ENCODE peak calls at places on chromosomes 1 and 21, in seven cellular contexts. X, A, V, P, H, T and W are unnamed samples.
A peak's percentile ranks its signal among the peaks of the same experiment; 100 is the strongest.

GRCh38 chr1:116825400-116825734 is 71.1 kb downstream of the CD2 start:
- DNase-seq in X (no peak), A (no peak), V (no peak), P (no peak), H (no peak), T (no peak), W (no peak)

GRCh38 chr1:65998763-65999583 is 206.3 kb downstream of the PDE4B start:
- DNase-seq in X (no peak), A (no peak), V (no peak), P (no peak), H (no peak), T (no peak), W (no peak)

GRCh38 chr1:62908168-62908567 is 124.2 kb downstream of the ATG4C start:
- DNase-seq in X (no peak), A (no peak), V (no peak), P (no peak), H (no peak), T (no peak), W (no peak)

GRCh38 chr1:39542924-39543323 is 33.7 kb downstream of the PABPC4 start:
- DNase-seq in X (no peak), A (no peak), V (no peak), P (no peak), H (no peak), T (no peak), W (no peak)

GRCh38 chr1:233523047-233523446 is 90.9 kb upstream of the KCNK1 start:
- DNase-seq in X (no peak), A (no peak), V (no peak), P (no peak), H (no peak), T (no peak), W (no peak)

GRCh38 chr21:44485254-44485793 is 30.0 kb downstream of the LRRC3 start:
- DNase-seq in X (no peak), A (no peak), V (peak; percentile 17), P (no peak), H (no peak), T (no peak), W (peak; percentile 65)

GRCh38 chr1:30272288-30273020 is 450.9 kb downstream of the MATN1 start:
- DNase-seq in X (no peak), A (no peak), V (no peak), P (no peak), H (no peak), T (no peak), W (no peak)

GRCh38 chr1:6041432-6042062 is 4.1 kb upstream of the KCNAB2 start:
- DNase-seq in X (peak; percentile 67), A (peak; percentile 63), V (no peak), P (no peak), H (no peak), T (no peak), W (peak; percentile 39)

GRCh38 chr1:16183765-16184556 is 28.1 kb upstream of the EPHA2 start:
- DNase-seq in X (no peak), A (no peak), V (no peak), P (no peak), H (no peak), T (peak; percentile 65), W (no peak)

GRCh38 chr1:108816049-108816882 is 40.6 kb downstream of the AKNAD1 start:
- DNase-seq in X (peak; percentile 72), A (peak; percentile 44), V (peak; percentile 98), P (peak; percentile 91), H (peak; percentile 88), T (no peak), W (no peak)

GRCh38 chr1:203328714-203329122 is 22.2 kb downstream of the FMOD start:
- DNase-seq in X (peak; percentile 92), A (peak; percentile 21), V (no peak), P (peak; percentile 57), H (no peak), T (peak; percentile 67), W (no peak)
- TF ChIP-seq CTCF in X (no peak), A (no peak), V (no peak), P (no peak), H (no peak), T (no peak), W (no peak)

DNA sequence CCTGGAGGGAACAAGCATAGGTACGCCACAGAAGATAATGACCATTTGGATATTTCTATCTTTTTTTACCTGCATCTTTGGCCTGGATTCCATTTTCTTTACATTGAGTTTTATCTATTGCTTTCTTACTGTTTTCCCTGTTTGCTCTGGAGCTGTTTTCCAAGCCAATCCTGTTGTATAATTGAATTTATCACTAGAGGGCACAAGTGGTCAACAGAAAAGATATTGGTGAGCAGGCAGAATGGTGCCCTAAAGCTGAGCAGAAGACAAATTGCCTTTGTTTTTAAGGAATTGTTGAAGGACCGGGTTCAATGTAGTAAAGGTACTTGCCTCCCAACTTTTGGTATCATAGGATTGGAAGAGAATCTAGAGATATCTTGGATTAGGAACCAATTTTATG is 152.8 kb downstream of the PPP1R12B start:
- DNase-seq in X (no peak), A (peak; percentile 52), V (peak; percentile 64), P (peak; percentile 8), H (no peak), T (no peak), W (no peak)
- TF ChIP-seq CTCF in X (no peak), A (peak; percentile 47), V (peak; percentile 37), P (peak; percentile 39), H (peak; percentile 39), T (peak; percentile 54), W (peak; percentile 45)

GRCh38 chr1:143553627-143554026 is 418.2 kb downstream of the FAM72C start:
- DNase-seq in X (no peak), A (no peak), V (no peak), P (no peak), H (no peak), T (no peak), W (no peak)
- TF ChIP-seq CTCF in X (no peak), A (no peak), V (no peak), P (no peak), H (no peak), T (no peak), W (no peak)

GRCh38 chr1:31977361-31978131 is 36.1 kb upstream of the KHDRBS1 start:
- DNase-seq in X (no peak), A (peak; percentile 58), V (peak; percentile 85), P (no peak), H (peak; percentile 79), T (no peak), W (no peak)
- TF ChIP-seq CTCF in X (no peak), A (peak; percentile 54), V (peak; percentile 38), P (no peak), H (peak; percentile 61), T (peak; percentile 19), W (no peak)

GRCh38 chr1:175221548-175222175 is 29.1 kb upstream of the KIAA0040 start:
- DNase-seq in X (no peak), A (peak; percentile 29), V (peak; percentile 3), P (peak; percentile 1), H (no peak), T (peak; percentile 66), W (no peak)
- TF ChIP-seq CTCF in X (no peak), A (peak; percentile 26), V (no peak), P (no peak), H (peak; percentile 16), T (peak; percentile 42), W (no peak)

GRCh38 chr21:19322360-19322759 is 918.8 kb upstream of the TMPRSS15 start:
- DNase-seq in X (no peak), A (peak; percentile 35), V (peak; percentile 1), P (no peak), H (no peak), T (no peak), W (no peak)
- TF ChIP-seq CTCF in X (peak; percentile 9), A (peak; percentile 59), V (no peak), P (no peak), H (no peak), T (no peak), W (no peak)

GRCh38 chr21:34989337-34990151 is 59.6 kb downstream of the RUNX1 start:
- DNase-seq in X (no peak), A (no peak), V (no peak), P (peak; percentile 70), H (no peak), T (no peak), W (peak; percentile 82)

GRCh38 chr21:34987673-34988072 is 61.4 kb downstream of the RUNX1 start:
- DNase-seq in X (no peak), A (no peak), V (no peak), P (no peak), H (no peak), T (no peak), W (no peak)

GRCh38 chr21:34988625-34989024 is 60.5 kb downstream of the RUNX1 start:
- DNase-seq in X (no peak), A (no peak), V (no peak), P (no peak), H (no peak), T (no peak), W (no peak)

GRCh38 chr21:34986561-34987533 is 62.3 kb downstream of the RUNX1 start:
- DNase-seq in X (no peak), A (peak; percentile 62), V (peak; percentile 62), P (peak; percentile 97), H (peak; percentile 54), T (no peak), W (peak; percentile 94)

DNA sequence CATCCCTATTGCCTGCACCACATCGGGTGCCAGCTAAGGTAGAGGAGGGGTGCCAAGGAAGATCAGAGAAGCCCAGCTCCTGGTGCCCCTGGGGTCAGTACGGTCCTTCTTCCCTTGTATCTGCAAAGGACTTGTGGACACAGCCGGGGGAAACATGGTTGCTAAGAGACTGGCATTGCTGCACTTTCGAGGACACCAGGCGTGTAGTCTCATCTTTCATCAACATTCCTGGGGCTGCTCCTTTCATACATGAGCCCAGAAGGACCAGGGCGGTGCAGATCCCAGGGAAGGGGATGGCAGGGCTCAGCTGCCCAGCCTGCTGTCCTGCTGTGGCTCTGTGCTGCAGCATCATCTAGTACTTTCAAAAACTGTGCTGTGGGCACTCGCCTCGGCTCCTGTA is 61.0 kb downstream of the RUNX1 start:
- DNase-seq in X (no peak), A (no peak), V (no peak), P (no peak), H (no peak), T (no peak), W (no peak)
- TF ChIP-seq CTCF in X (no peak), A (no peak), V (no peak), P (no peak), H (no peak), T (no peak), W (no peak)

GRCh38 chr1:165172666-165173065 is 183.8 kb downstream of the LMX1A start:
- DNase-seq in X (no peak), A (no peak), V (no peak), P (no peak), H (no peak), T (no peak), W (no peak)
- TF ChIP-seq CTCF in X (no peak), A (no peak), V (no peak), P (no peak), H (no peak), T (no peak), W (no peak)

GRCh38 chr1:156625436-156626078 is 6.3 kb downstream of the HAPLN2 start:
- DNase-seq in X (peak; percentile 70), A (peak; percentile 68), V (peak; percentile 46), P (no peak), H (no peak), T (peak; percentile 69), W (peak; percentile 74)

GRCh38 chr1:156626079-156626438 is 6.8 kb downstream of the HAPLN2 start:
- DNase-seq in X (no peak), A (no peak), V (no peak), P (no peak), H (no peak), T (no peak), W (no peak)

GRCh38 chr1:156624814-156625435 is 5.7 kb downstream of the HAPLN2 start:
- DNase-seq in X (peak; percentile 70), A (no peak), V (no peak), P (no peak), H (no peak), T (peak; percentile 58), W (no peak)

GRCh38 chr1:156622581-156623297 is 3.5 kb downstream of the HAPLN2 start:
- DNase-seq in X (no peak), A (no peak), V (no peak), P (no peak), H (no peak), T (peak; percentile 25), W (no peak)

GRCh38 chr1:156623946-156624813 is 5.0 kb downstream of the HAPLN2 start:
- DNase-seq in X (peak; percentile 81), A (peak; percentile 33), V (peak; percentile 37), P (no peak), H (no peak), T (peak; percentile 73), W (peak; percentile 58)
- TF ChIP-seq CTCF in X (no peak), A (peak; percentile 45), V (no peak), P (no peak), H (peak; percentile 54), T (peak; percentile 37), W (peak; percentile 40)